ENCODE peak calls at places on chromosome 15, in eight cellular contexts. One of them, this sample, is unnamed.
A peak's percentile ranks its signal among the peaks of the same experiment; 100 is the strongest.

GRCh38 chr15:54026891-54027290 is 48.6 kb downstream of the UNC13C start:
- DNase-seq in Peyer's patch: no peak
- DNase-seq in hepatocyte: no peak
- DNase-seq in B cell: no peak
- DNase-seq in HL-60: no peak
- DNase-seq in endothelial cell: no peak
- DNase-seq in GM06990: no peak
- DNase-seq in lower leg skin: no peak
- DNase-seq in this sample: no peak

GRCh38 chr15:37837276-37837675 is 97.2 kb upstream of the TMCO5A start:
- DNase-seq in GM06990: no peak
- DNase-seq in HL-60: no peak
- DNase-seq in lower leg skin: no peak
- DNase-seq in Peyer's patch: no peak
- DNase-seq in hepatocyte: no peak
- DNase-seq in B cell: no peak
- DNase-seq in endothelial cell: no peak
- DNase-seq in this sample: no peak

GRCh38 chr15:39587291-39587909 is 6.5 kb downstream of the THBS1 start:
- DNase-seq in lower leg skin: no peak
- DNase-seq in B cell: no peak
- DNase-seq in HL-60: no peak
- DNase-seq in Peyer's patch: no peak
- DNase-seq in GM06990: no peak
- DNase-seq in endothelial cell: no peak
- DNase-seq in hepatocyte: no peak
- DNase-seq in this sample: no peak

GRCh38 chr15:39205081-39205480 is 375.8 kb upstream of the THBS1 start:
- DNase-seq in endothelial cell: no peak
- DNase-seq in lower leg skin: no peak
- DNase-seq in Peyer's patch: no peak
- DNase-seq in B cell: no peak
- DNase-seq in HL-60: no peak
- DNase-seq in GM06990: no peak
- DNase-seq in hepatocyte: no peak
- DNase-seq in this sample: no peak

GRCh38 chr15:66935688-66936087 is 129.7 kb upstream of the SMAD3 start:
- DNase-seq in endothelial cell: no peak
- DNase-seq in GM06990: no peak
- DNase-seq in lower leg skin: peak; percentile 77
- DNase-seq in hepatocyte: no peak
- DNase-seq in Peyer's patch: no peak
- DNase-seq in B cell: no peak
- DNase-seq in HL-60: no peak
- DNase-seq in this sample: no peak

GRCh38 chr15:65083262-65083701 is 6.7 kb downstream of the KBTBD13 start:
- DNase-seq in endothelial cell: no peak
- DNase-seq in Peyer's patch: no peak
- DNase-seq in HL-60: no peak
- DNase-seq in B cell: no peak
- DNase-seq in GM06990: no peak
- DNase-seq in hepatocyte: no peak
- DNase-seq in lower leg skin: no peak
- DNase-seq in this sample: no peak

GRCh38 chr15:68561146-68561545 is 17.6 kb upstream of the CORO2B start:
- DNase-seq in hepatocyte: no peak
- DNase-seq in HL-60: no peak
- DNase-seq in Peyer's patch: peak; percentile 18
- DNase-seq in endothelial cell: no peak
- DNase-seq in B cell: no peak
- DNase-seq in GM06990: no peak
- DNase-seq in lower leg skin: peak; percentile 81
- DNase-seq in this sample: no peak

GRCh38 chr15:81163961-81164800 is 30.1 kb downstream of the CFAP161 start:
- DNase-seq in endothelial cell: no peak
- DNase-seq in lower leg skin: no peak
- DNase-seq in GM06990: no peak
- DNase-seq in hepatocyte: no peak
- DNase-seq in B cell: no peak
- DNase-seq in HL-60: no peak
- DNase-seq in Peyer's patch: no peak
- DNase-seq in this sample: no peak

DNA sequence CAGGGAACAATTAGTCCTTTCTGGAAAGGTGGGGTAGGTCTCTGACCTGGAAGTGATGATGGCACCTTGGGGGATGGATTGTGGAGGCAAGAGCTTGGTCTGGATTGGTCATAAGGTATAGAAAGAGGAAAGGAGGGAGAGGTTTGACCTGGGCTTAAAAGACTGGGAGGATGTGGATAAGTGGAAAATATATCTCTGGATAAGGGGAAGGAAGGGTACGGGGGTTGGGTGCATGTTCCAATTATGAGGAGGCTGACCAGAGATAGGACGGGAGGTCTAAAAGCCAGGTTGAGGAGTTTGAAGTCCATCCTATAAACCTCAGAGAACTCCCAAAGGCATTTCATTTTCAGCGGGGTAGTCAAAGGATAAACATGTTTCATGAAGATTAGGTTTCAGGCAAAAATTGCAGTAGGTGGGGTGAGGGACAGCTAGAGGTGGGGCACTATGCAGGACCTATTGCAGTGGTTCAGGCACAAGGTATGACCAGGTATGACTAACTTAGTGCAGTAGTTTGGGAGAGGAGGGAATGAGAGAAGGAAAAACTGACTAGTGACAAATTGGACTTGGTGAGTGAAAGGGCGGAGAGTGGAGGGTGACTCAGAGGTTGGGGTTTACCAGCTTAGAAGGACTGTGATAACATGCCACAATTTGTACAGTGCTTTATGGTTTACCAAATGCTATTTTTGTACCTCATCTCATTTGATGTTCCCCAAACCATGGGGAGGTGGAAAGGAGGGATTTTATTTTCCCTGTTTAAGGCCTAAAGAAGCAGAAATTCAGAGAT is 10.7 kb downstream of the PDE8A start:
- DNase-seq in GM06990: no peak
- DNase-seq in lower leg skin: no peak
- DNase-seq in endothelial cell: no peak
- DNase-seq in hepatocyte: peak; percentile 68
- DNase-seq in B cell: no peak
- DNase-seq in Peyer's patch: no peak
- DNase-seq in HL-60: no peak
- DNase-seq in this sample: no peak
- TF ChIP-seq CTCF in GM06990: no peak
- TF ChIP-seq CTCF in lower leg skin: no peak
- TF ChIP-seq CTCF in endothelial cell: no peak
- TF ChIP-seq CTCF in hepatocyte: no peak
- TF ChIP-seq CTCF in B cell: no peak
- TF ChIP-seq CTCF in Peyer's patch: no peak
- TF ChIP-seq CTCF in HL-60: no peak
- TF ChIP-seq CTCF in this sample: no peak

GRCh38 chr15:92943581-92943980 is 43.5 kb downstream of the CHD2 start:
- DNase-seq in lower leg skin: no peak
- DNase-seq in B cell: no peak
- DNase-seq in GM06990: no peak
- DNase-seq in Peyer's patch: no peak
- DNase-seq in hepatocyte: no peak
- DNase-seq in endothelial cell: no peak
- DNase-seq in HL-60: no peak
- DNase-seq in this sample: no peak

GRCh38 chr15:92942706-92943105 is 42.6 kb downstream of the CHD2 start:
- DNase-seq in GM06990: no peak
- DNase-seq in B cell: no peak
- DNase-seq in lower leg skin: no peak
- DNase-seq in hepatocyte: no peak
- DNase-seq in Peyer's patch: no peak
- DNase-seq in endothelial cell: no peak
- DNase-seq in HL-60: no peak
- DNase-seq in this sample: no peak

GRCh38 chr15:92938387-92938786 is 38.3 kb downstream of the CHD2 start:
- DNase-seq in GM06990: no peak
- DNase-seq in B cell: no peak
- DNase-seq in hepatocyte: no peak
- DNase-seq in endothelial cell: no peak
- DNase-seq in lower leg skin: no peak
- DNase-seq in Peyer's patch: no peak
- DNase-seq in HL-60: no peak
- DNase-seq in this sample: no peak

GRCh38 chr15:92944946-92945521 is 44.9 kb downstream of the CHD2 start:
- DNase-seq in B cell: no peak
- DNase-seq in hepatocyte: no peak
- DNase-seq in lower leg skin: no peak
- DNase-seq in HL-60: no peak
- DNase-seq in Peyer's patch: no peak
- DNase-seq in endothelial cell: no peak
- DNase-seq in GM06990: no peak
- DNase-seq in this sample: no peak

DNA sequence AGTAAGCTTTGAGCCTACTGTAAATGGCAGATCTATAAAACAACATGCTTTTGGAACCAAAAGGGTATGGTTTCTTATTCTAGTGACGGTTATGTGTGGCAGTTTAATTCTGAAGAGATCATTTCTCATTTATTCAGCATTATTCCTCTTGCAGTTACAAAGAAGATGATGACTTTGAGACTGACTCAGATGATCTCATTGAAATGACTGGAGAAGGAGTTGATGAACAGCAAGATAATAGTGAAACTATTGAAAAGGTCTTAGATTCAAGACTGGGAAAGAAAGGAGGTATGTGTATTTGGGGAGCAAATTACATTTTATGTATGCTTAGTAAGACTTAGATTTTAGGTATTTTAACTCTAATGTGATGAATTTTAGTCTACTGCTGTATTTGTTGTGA is 41.5 kb downstream of the CHD2 start:
- DNase-seq in B cell: no peak
- DNase-seq in endothelial cell: no peak
- DNase-seq in lower leg skin: no peak
- DNase-seq in HL-60: no peak
- DNase-seq in hepatocyte: no peak
- DNase-seq in GM06990: no peak
- DNase-seq in Peyer's patch: no peak
- DNase-seq in this sample: no peak
- TF ChIP-seq CTCF in B cell: no peak
- TF ChIP-seq CTCF in endothelial cell: no peak
- TF ChIP-seq CTCF in lower leg skin: no peak
- TF ChIP-seq CTCF in HL-60: no peak
- TF ChIP-seq CTCF in hepatocyte: no peak
- TF ChIP-seq CTCF in GM06990: no peak
- TF ChIP-seq CTCF in Peyer's patch: no peak
- TF ChIP-seq CTCF in this sample: no peak

GRCh38 chr15:34337557-34338306 is at the start of gene SLC12A6:
- DNase-seq in HL-60: peak; percentile 83
- DNase-seq in hepatocyte: peak; percentile 96
- DNase-seq in endothelial cell: peak; percentile 93
- DNase-seq in B cell: peak; percentile 94
- DNase-seq in GM06990: peak; percentile 94
- DNase-seq in lower leg skin: peak; percentile 97
- DNase-seq in Peyer's patch: peak; percentile 94
- DNase-seq in this sample: peak; percentile 93
- TF ChIP-seq CTCF in HL-60: no peak
- TF ChIP-seq CTCF in hepatocyte: no peak
- TF ChIP-seq CTCF in endothelial cell: no peak
- TF ChIP-seq CTCF in B cell: no peak
- TF ChIP-seq CTCF in GM06990: no peak
- TF ChIP-seq CTCF in lower leg skin: no peak
- TF ChIP-seq CTCF in Peyer's patch: no peak
- TF ChIP-seq CTCF in this sample: no peak

DNA sequence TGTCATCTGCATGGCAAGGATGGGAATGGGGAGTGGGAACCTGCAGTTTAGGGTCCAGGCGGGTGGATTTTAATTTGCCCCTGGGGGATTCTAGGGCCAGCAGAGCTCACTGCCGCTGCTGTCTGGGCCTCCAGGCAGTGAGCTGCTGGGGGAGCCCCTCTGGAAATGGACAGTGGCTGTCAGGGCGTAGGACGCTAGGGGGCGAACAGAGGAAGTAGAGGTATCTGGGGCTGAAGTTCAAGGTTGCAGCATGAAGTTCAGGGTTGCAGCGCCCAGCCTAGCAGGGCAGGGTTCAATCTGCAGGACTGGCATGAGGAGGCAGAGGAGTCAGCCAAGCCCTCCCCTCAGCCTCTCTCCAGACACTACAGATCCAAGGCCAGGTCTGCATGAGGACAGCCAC is 49.5 kb downstream of the APBA2 start:
- DNase-seq in endothelial cell: peak; percentile 37
- DNase-seq in HL-60: peak; percentile 6
- DNase-seq in lower leg skin: no peak
- DNase-seq in hepatocyte: no peak
- DNase-seq in Peyer's patch: peak; percentile 41
- DNase-seq in GM06990: no peak
- DNase-seq in B cell: no peak
- DNase-seq in this sample: peak; percentile 40
- TF ChIP-seq CTCF in endothelial cell: peak; percentile 34
- TF ChIP-seq CTCF in HL-60: peak; percentile 25
- TF ChIP-seq CTCF in lower leg skin: no peak
- TF ChIP-seq CTCF in hepatocyte: peak; percentile 9
- TF ChIP-seq CTCF in Peyer's patch: no peak
- TF ChIP-seq CTCF in GM06990: peak; percentile 64
- TF ChIP-seq CTCF in B cell: no peak
- TF ChIP-seq CTCF in this sample: peak; percentile 26

GRCh38 chr15:76903251-76903681 is 1.9 kb downstream of the SCAPER start:
- DNase-seq in HL-60: no peak
- DNase-seq in B cell: peak; percentile 47
- DNase-seq in lower leg skin: no peak
- DNase-seq in hepatocyte: peak; percentile 36
- DNase-seq in Peyer's patch: no peak
- DNase-seq in endothelial cell: no peak
- DNase-seq in GM06990: no peak
- DNase-seq in this sample: peak; percentile 48
- TF ChIP-seq CTCF in HL-60: peak; percentile 9
- TF ChIP-seq CTCF in B cell: peak; percentile 70
- TF ChIP-seq CTCF in lower leg skin: no peak
- TF ChIP-seq CTCF in hepatocyte: peak; percentile 40
- TF ChIP-seq CTCF in Peyer's patch: peak; percentile 36
- TF ChIP-seq CTCF in endothelial cell: no peak
- TF ChIP-seq CTCF in GM06990: peak; percentile 57
- TF ChIP-seq CTCF in this sample: peak; percentile 26

DNA sequence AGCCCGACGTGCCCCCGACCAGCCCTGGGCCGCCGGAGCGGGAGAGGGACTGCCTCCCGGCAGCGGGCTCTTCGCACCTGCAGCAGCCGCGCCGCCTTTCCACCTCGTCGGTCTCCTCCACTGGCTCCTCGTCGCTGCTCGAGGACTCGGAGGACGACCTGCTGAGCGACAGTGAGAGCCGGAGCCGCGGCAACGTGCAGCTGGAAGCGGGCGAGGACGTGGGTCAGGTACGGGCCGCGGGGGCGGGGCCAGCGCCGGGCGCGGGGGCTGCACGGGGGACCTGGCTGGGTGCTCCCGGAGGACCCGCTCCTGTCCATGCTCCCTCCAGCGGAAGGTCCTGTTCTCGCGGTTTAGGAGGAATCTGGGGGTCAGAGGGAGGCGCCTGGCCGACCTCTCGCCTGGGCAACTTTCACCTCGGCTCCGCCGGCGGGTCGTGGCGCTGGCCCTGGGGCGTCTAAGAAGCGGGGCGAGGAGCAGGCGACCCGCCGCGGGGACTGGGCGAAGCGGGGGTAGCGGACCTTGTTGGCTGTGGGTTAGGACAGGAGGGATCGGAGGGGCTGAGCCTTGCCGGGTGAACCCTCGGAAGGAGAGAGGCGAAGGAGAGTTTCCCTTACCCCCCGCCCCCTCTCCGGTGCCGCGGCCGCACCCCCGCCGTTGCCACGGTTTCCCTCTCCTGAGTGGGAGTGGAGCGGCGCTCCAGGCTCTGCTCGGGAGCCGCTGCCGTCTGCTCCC is 682 bp downstream of the ITPKA start:
- DNase-seq in B cell: peak; percentile 58
- DNase-seq in hepatocyte: peak; percentile 69
- DNase-seq in GM06990: peak; percentile 59
- DNase-seq in Peyer's patch: peak; percentile 74
- DNase-seq in endothelial cell: peak; percentile 43
- DNase-seq in HL-60: no peak
- DNase-seq in lower leg skin: no peak
- DNase-seq in this sample: peak; percentile 77
- TF ChIP-seq CTCF in B cell: no peak
- TF ChIP-seq CTCF in hepatocyte: no peak
- TF ChIP-seq CTCF in GM06990: no peak
- TF ChIP-seq CTCF in Peyer's patch: no peak
- TF ChIP-seq CTCF in endothelial cell: no peak
- TF ChIP-seq CTCF in HL-60: no peak
- TF ChIP-seq CTCF in lower leg skin: no peak
- TF ChIP-seq CTCF in this sample: no peak